ENCODE peak calls at places on chromosome 6, in ten cellular contexts. P is transverse colon, E is breast epithelium, T is H1, Q is Panc1, Z is stomach, M is sigmoid colon, D is GM12878, J is HCT116, W is GM23338. N is an unnamed sample. For H3K4me1, the result is how much of the 10 kb centered on the place peaks cover.

GRCh38 chr6:118659513-118660217 is 8.3 kb upstream of the CEP85L start:
- DNase-seq in P (peak), E (no peak), T (no peak), Q (no peak), Z (peak), M (no peak), D (no peak), J (no peak), W (no peak), N (no peak)

GRCh38 chr6:19180348-19181073 is 656.7 kb upstream of the ID4 start:
- DNase-seq in P (peak), E (no peak), T (no peak), Q (no peak), Z (peak), M (peak), D (no peak), J (no peak), W (no peak), N (peak)

GRCh38 chr6:49618257-49618656 is 18.4 kb downstream of the RHAG start:
- DNase-seq in P (no peak), E (no peak), T (no peak), Q (no peak), Z (no peak), M (no peak), D (no peak), J (no peak), W (no peak), N (no peak)

GRCh38 chr6:82348130-82348529 is 15.5 kb upstream of the TPBG start:
- DNase-seq in P (no peak), E (no peak), T (no peak), Q (no peak), Z (no peak), M (no peak), D (no peak), J (no peak), W (peak), N (no peak)

GRCh38 chr6:87756858-87757257 is 54.8 kb upstream of the AKIRIN2 start:
- DNase-seq in P (peak), E (no peak), T (no peak), Q (no peak), Z (no peak), M (no peak), D (peak), J (no peak), W (no peak), N (no peak)

GRCh38 chr6:144265061-144265357 is 20.1 kb upstream of the UTRN start:
- DNase-seq in P (no peak), E (no peak), T (no peak), Q (no peak), Z (no peak), M (no peak), D (no peak), J (no peak), W (no peak), N (no peak)

GRCh38 chr6:47256981-47257730 is 52.5 kb downstream of the TNFRSF21 start:
- DNase-seq in P (no peak), E (no peak), T (no peak), Q (no peak), Z (no peak), M (no peak), D (no peak), J (no peak), W (no peak), N (no peak)

GRCh38 chr6:125188037-125188436 is 34.5 kb downstream of the TPD52L1 start:
- DNase-seq in P (no peak), E (no peak), T (no peak), Q (no peak), Z (no peak), M (no peak), D (no peak), J (no peak), W (no peak), N (no peak)

GRCh38 chr6:4599924-4600323 is 176.3 kb upstream of the CDYL start:
- DNase-seq in P (no peak), E (no peak), T (no peak), Q (no peak), Z (no peak), M (no peak), D (no peak), J (peak), W (no peak), N (no peak)

GRCh38 chr6:53929340-53930120 is 134.7 kb downstream of the LRRC1 start:
- DNase-seq in P (no peak), E (no peak), T (no peak), Q (no peak), Z (no peak), M (no peak), D (no peak), J (peak), W (no peak), N (no peak)

DNA sequence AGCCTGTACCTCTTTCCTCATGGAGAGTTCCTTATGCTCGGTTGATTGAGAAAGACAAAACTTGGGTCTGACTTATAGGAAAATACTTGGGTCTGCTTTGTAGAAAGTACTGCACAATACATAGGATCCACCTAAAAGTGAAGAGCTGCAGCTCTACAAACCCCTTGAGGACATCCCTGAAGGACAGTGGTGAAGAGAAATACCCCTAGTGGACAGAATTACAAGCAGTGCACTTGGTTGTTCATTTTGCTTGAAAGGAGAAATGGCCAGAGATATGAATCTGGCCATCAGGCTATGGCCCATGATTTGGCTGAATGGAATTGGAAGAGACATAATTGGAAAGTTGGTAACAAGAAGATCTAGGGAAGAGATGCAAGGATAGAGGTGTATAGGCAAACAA is 8.3 kb downstream of the CD24 start:
- DNase-seq in P (no peak), E (no peak), T (no peak), Q (no peak), Z (no peak), M (no peak), D (no peak), J (no peak), W (no peak), N (no peak)
- TF ChIP-seq CTCF in P (no peak), E (no peak), T (no peak), Q (peak), Z (no peak), M (no peak), D (no peak), J (no peak), W (no peak), N (no peak)

GRCh38 chr6:148347076-148348054 is 4.7 kb downstream of the SASH1 start:
- DNase-seq in P (no peak), E (no peak), T (no peak), Q (no peak), Z (no peak), M (no peak), D (no peak), J (no peak), W (peak), N (no peak)
- H3K4me1 ChIP-seq in P (under half), E (under half), T (under half), Q (under half), Z (under half), M (under half), D (under half), J (under half), W (half or more), N (under half)

GRCh38 chr6:35797837-35798526 is 859 bp upstream of the CLPS start:
- DNase-seq in P (no peak), E (no peak), T (no peak), Q (no peak), Z (no peak), M (no peak), D (no peak), J (no peak), W (peak), N (no peak)

GRCh38 chr6:35798706-35799105 is 1.6 kb upstream of the CLPS start:
- DNase-seq in P (no peak), E (no peak), T (no peak), Q (no peak), Z (no peak), M (no peak), D (no peak), J (no peak), W (peak), N (no peak)

GRCh38 chr6:35796236-35796635 is 887 bp downstream of the CLPS start:
- DNase-seq in P (no peak), E (no peak), T (no peak), Q (no peak), Z (no peak), M (no peak), D (no peak), J (no peak), W (no peak), N (no peak)

GRCh38 chr6:35795453-35796071 is 1.6 kb downstream of the CLPS start:
- DNase-seq in P (no peak), E (no peak), T (no peak), Q (no peak), Z (no peak), M (no peak), D (no peak), J (no peak), W (no peak), N (no peak)

DNA sequence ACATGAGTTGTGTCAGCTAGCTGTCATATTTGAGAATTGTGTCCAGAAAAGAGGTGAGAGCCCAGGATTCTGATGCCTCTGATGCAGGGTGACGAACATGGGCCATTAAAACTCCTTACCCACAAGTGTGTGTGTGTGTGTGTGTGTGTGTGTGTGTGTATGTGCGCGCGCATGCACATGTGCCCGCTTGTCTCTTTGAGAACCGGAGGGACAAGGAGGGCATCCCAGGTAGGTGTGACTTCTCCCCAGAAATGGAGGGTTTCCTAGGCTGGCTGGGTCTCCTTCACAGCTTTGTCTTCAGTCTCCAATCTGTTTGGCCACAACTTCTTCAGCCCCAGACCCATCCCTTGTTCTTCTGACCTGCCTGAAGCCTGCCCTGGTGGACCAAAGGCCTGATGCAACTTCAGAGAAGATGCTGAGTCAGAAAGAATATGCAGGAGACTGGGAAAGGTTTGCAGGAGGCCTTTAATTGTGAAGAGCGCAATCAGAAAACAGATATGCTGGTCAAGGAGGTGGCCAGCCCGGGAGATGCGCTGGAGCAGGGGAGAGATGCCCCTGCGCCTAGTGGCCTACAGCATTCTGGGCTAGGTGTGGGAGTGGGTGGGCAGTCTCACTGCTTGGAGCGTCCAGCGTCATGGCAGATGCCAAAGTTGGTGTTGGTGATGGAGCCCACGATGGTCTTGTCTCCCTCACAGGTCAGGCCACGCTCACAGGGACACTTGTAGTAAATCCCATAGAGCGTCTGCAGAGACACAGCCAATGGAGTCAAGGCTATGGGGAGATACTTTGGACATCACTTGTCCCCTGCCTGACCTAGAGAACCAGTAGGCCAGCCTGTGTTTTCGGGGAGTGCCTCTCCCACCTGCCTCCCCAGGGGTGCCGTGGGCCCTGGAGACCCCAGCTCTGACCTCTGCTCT is 2.3 kb downstream of the CLPS start:
- DNase-seq in P (no peak), E (no peak), T (no peak), Q (no peak), Z (no peak), M (no peak), D (no peak), J (no peak), W (no peak), N (no peak)
- TF ChIP-seq POLR2AphosphoS5 in P (no peak), E (no peak), T (no peak), Q (no peak), Z (no peak), M (no peak), D (no peak), J (no peak), W (no peak), N (no peak)

GRCh38 chr6:13814176-13814937 is at the start of gene MCUR1:
- DNase-seq in P (peak), E (peak), T (peak), Q (no peak), Z (peak), M (peak), D (peak), J (peak), W (peak), N (peak)
- TF ChIP-seq CTCF in P (no peak), E (no peak), T (no peak), Q (peak), Z (no peak), M (no peak), D (no peak), J (no peak), W (peak), N (peak)

GRCh38 chr6:128368213-128369000 is 152.0 kb downstream of the PTPRK start:
- DNase-seq in P (no peak), E (no peak), T (no peak), Q (no peak), Z (no peak), M (no peak), D (no peak), J (no peak), W (no peak), N (no peak)

GRCh38 chr6:128370072-128370471 is 150.3 kb downstream of the PTPRK start:
- DNase-seq in P (no peak), E (no peak), T (no peak), Q (no peak), Z (no peak), M (no peak), D (no peak), J (no peak), W (no peak), N (no peak)

GRCh38 chr6:128367437-128367836 is 153.0 kb downstream of the PTPRK start:
- DNase-seq in P (no peak), E (no peak), T (no peak), Q (no peak), Z (no peak), M (no peak), D (no peak), J (no peak), W (no peak), N (no peak)

GRCh38 chr6:128365520-128366160 is 154.8 kb downstream of the PTPRK start:
- DNase-seq in P (peak), E (no peak), T (no peak), Q (no peak), Z (peak), M (no peak), D (no peak), J (no peak), W (no peak), N (no peak)

DNA sequence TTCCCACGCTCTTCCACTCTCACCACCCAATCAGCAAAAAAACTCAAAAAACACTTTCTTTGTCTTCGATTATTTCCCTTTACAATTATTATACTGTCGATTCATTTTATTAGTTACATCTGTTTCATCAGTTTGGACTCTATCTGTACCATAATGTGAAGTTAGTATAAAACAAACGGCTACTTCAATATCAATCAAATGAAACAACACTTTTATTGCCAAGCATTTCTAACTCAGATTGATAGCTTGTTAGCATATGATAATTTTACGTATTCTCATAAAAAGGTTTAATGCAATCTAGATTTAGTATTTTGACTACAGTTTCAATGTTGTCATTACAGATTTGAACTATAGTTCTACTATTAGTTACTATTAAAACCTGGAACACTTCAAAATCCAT is 149.3 kb downstream of the PTPRK start:
- DNase-seq in P (no peak), E (no peak), T (no peak), Q (no peak), Z (no peak), M (no peak), D (no peak), J (no peak), W (no peak), N (no peak)
- H3K4me1 ChIP-seq in P (under half), E (under half), T (under half), Q (under half), Z (under half), M (under half), D (under half), J (under half), W (under half), N (under half)

DNA sequence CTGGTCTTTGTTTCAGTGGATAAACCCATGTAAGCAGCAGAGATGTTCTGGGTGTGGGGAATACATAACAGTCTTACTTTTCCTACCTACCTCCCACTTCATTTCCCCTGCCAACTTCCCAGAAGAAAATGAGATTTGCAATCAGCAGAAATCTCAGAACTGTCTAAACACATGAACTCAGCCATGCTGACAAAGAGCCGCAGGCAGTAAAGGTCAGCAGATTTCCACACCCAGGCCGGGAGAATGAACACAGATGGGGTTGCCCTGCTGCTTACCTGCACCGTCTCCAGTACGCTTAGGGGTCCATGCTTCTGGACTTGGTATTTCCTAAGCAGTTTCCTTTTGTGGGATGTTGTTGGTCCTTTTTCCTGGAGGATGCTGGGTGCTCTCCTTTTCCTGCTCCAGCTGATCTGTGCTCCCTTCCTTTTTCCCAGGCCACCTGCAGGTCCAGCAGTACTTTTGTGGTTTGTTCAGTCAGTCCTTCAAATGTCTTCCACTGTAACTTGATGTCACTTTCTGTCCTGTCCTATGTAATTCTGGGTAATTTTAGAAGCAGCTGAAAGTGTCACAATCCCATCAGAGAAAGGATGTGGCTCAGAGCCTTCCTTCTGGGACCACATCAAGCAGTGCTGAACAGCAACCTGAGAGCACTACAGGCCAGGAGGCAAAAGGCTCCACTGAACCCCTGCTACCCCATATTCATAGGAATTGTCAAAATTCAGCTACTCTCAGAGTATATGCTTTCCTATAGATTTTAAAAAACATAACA is 129.0 kb downstream of the CEP57L1 start:
- DNase-seq in P (no peak), E (no peak), T (no peak), Q (no peak), Z (no peak), M (no peak), D (no peak), J (no peak), W (no peak), N (no peak)
- TF ChIP-seq POLR2AphosphoS5 in P (no peak), E (no peak), T (no peak), Q (no peak), Z (no peak), M (no peak), D (no peak), J (no peak), W (no peak), N (no peak)

N was measured in prostate gland.